ENCODE peak calls at places on chromosomes 5 and 9, in nine cellular contexts. K is K562, X is cardiac fibroblast, M is neural progenitor cell, B is AG09309, H is HL-60, U is stomach, R is body of pancreas, J is GM23338. Y is an unnamed sample.

GRCh38 chr5:58868931-58869330 is 286.1 kb downstream of the RAB3C start:
- DNase-seq in K (no peak), B (no peak), J (no peak), X (no peak), M (no peak), H (no peak), R (no peak), U (no peak), Y (no peak)

GRCh38 chr9:135267410-135267809 is 179.9 kb downstream of the OLFM1 start:
- DNase-seq in U (no peak), X (no peak), R (no peak), M (no peak), B (no peak), K (no peak), J (no peak), H (no peak), Y (no peak)

GRCh38 chr5:96843140-96843539 is 33.2 kb upstream of the ERAP2 start:
- DNase-seq in M (no peak), J (no peak), R (no peak), X (no peak), B (no peak), H (no peak), K (no peak), U (no peak), Y (no peak)

GRCh38 chr9:100170556-100170955 is 71.5 kb downstream of the INVS start:
- DNase-seq in J (no peak), B (no peak), M (no peak), K (no peak), R (no peak), X (peak; percentile 52), H (no peak), U (no peak), Y (no peak)

GRCh38 chr5:124755565-124755964 is 9.1 kb upstream of the ZNF608 start:
- DNase-seq in U (no peak), B (no peak), R (no peak), H (no peak), K (peak; percentile 24), M (no peak), X (peak; percentile 40), J (no peak), Y (no peak)

GRCh38 chr9:34701023-34701768 is 8.7 kb downstream of the CCL21 start:
- DNase-seq in X (peak; percentile 65), J (peak; percentile 88), M (peak; percentile 91), B (no peak), K (peak; percentile 66), U (peak; percentile 80), H (peak; percentile 29), R (peak; percentile 65), Y (peak; percentile 61)

GRCh38 chr5:40052812-40053211 is 626.9 kb upstream of the PTGER4 start:
- DNase-seq in M (no peak), U (no peak), H (no peak), R (no peak), B (no peak), J (no peak), X (no peak), K (peak; percentile 21), Y (no peak)

GRCh38 chr5:140432916-140433315 is 31.3 kb downstream of the ANKHD1 start:
- DNase-seq in H (no peak), B (no peak), R (no peak), M (no peak), U (no peak), X (no peak), K (peak; percentile 48), J (no peak), Y (no peak)

GRCh38 chr9:90069107-90069506 is 464.3 kb downstream of the GADD45G start:
- DNase-seq in J (no peak), H (no peak), X (no peak), K (no peak), R (no peak), B (no peak), M (no peak), U (no peak), Y (no peak)

GRCh38 chr9:95776131-95776530 is 99.4 kb upstream of the ERCC6L2 start:
- DNase-seq in U (no peak), H (no peak), R (no peak), M (no peak), J (no peak), B (no peak), K (no peak), X (no peak), Y (no peak)

GRCh38 chr5:155082401-155082800 is 68.8 kb downstream of the KIF4B start:
- DNase-seq in R (no peak), X (peak; percentile 70), K (no peak), M (no peak), B (peak; percentile 24), H (no peak), J (no peak), U (no peak), Y (no peak)

GRCh38 chr5:126369995-126370731 is 53.0 kb upstream of the GRAMD2B start:
- DNase-seq in R (peak; percentile 46), K (no peak), B (no peak), X (peak; percentile 49), M (no peak), J (peak; percentile 45), U (no peak), H (no peak), Y (no peak)

GRCh38 chr5:147558826-147559225 is 49.0 kb upstream of the DPYSL3 start:
- DNase-seq in X (peak; percentile 84), B (no peak), U (no peak), H (no peak), M (peak; percentile 80), K (peak; percentile 1), J (peak; percentile 84), R (peak; percentile 36), Y (no peak)

GRCh38 chr5:147558131-147558730 is 48.4 kb upstream of the DPYSL3 start:
- DNase-seq in J (no peak), B (no peak), R (no peak), M (no peak), K (no peak), U (no peak), X (no peak), H (no peak), Y (no peak)

GRCh38 chr5:147560982-147561381 is 51.1 kb upstream of the DPYSL3 start:
- DNase-seq in U (no peak), R (no peak), H (no peak), M (peak; percentile 77), B (no peak), K (no peak), X (no peak), J (peak; percentile 71), Y (no peak)

GRCh38 chr5:147561435-147561834 is 51.6 kb upstream of the DPYSL3 start:
- DNase-seq in M (peak; percentile 28), U (no peak), J (no peak), X (no peak), R (no peak), B (no peak), H (no peak), K (no peak), Y (no peak)

GRCh38 chr5:147559725-147560124 is 49.9 kb upstream of the DPYSL3 start:
- DNase-seq in U (no peak), X (no peak), H (no peak), K (no peak), J (peak; percentile 70), M (peak; percentile 50), B (no peak), R (no peak), Y (no peak)
- TF ChIP-seq CTCF in U (no peak), X (no peak), H (no peak), K (no peak), J (peak; percentile 35), M (peak; percentile 12), B (peak; percentile 20), R (no peak), Y (no peak)

GRCh38 chr9:82570226-82570625 is 492.7 kb downstream of the RASEF start:
- DNase-seq in U (no peak), K (no peak), J (no peak), M (no peak), X (no peak), H (no peak), R (no peak), B (no peak), Y (no peak)
- TF ChIP-seq CTCF in U (no peak), K (no peak), J (peak; percentile 16), M (no peak), X (no peak), H (no peak), R (no peak), B (peak; percentile 56), Y (no peak)

GRCh38 chr9:127161081-127161621 is 38.7 kb upstream of the ANGPTL2 start:
- DNase-seq in U (peak; percentile 17), M (no peak), X (no peak), J (no peak), R (no peak), B (no peak), H (no peak), K (no peak), Y (no peak)

GRCh38 chr9:127162046-127162445 is 39.6 kb upstream of the ANGPTL2 start:
- DNase-seq in B (peak; percentile 47), H (no peak), X (no peak), M (no peak), R (no peak), J (no peak), U (no peak), K (no peak), Y (no peak)

GRCh38 chr9:127162567-127163365 is 40.3 kb upstream of the ANGPTL2 start:
- DNase-seq in B (no peak), X (no peak), J (no peak), U (peak; percentile 11), R (no peak), M (no peak), K (no peak), H (no peak), Y (no peak)

GRCh38 chr9:127159949-127160610 is 37.6 kb upstream of the ANGPTL2 start:
- DNase-seq in H (no peak), B (no peak), M (no peak), U (peak; percentile 11), K (no peak), J (no peak), X (no peak), R (no peak), Y (no peak)

DNA sequence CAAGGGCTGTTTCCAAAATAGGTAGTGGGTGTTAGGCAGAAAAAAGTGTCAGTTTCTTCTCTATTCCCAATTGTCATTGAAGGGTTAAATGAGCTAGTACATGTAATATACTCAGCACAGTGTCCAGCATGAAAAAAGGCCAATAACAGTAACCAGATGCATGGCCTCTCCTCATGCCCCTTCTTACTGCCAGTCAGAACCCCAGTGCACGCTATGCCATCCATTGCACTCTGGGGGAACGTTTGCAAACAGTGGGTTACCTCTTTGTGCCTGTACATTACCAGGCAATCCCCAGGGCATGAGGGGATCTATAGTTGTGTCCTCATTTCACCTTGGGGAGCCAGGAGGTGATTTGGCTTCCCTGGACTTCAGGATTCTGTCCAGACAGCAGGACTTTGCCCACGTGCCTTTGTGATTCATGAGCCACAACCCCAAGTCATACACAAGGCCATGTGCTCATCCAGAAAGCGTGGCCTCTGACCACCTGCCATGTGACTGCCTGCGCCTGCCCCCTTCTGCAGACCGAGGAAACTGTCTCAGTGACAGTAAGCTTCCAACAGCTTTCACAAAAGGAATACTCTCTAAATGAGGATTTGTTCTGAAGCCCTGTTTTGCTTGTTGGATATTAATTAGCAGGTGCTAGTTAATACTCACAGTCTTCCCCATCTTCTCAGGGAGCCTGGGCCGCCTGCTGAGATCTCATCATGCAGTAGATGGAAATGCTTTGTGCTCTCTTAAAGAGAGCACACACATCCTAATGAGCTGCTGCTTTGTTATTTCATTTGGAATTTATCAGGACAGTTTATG is 36.8 kb upstream of the ANGPTL2 start:
- DNase-seq in X (peak; percentile 93), B (peak; percentile 82), J (peak; percentile 70), U (peak; percentile 26), R (peak; percentile 39), K (peak; percentile 37), H (no peak), M (peak; percentile 70), Y (no peak)
- TF ChIP-seq CTCF in X (peak; percentile 43), B (peak; percentile 49), J (no peak), U (no peak), R (no peak), K (peak; percentile 8), H (no peak), M (peak; percentile 51), Y (no peak)

GRCh38 chr5:77181596-77182304 is 28.7 kb upstream of the PDE8B start:
- DNase-seq in X (no peak), K (no peak), U (no peak), H (no peak), M (no peak), B (no peak), R (no peak), J (no peak), Y (no peak)
- TF ChIP-seq CTCF in X (no peak), K (no peak), U (no peak), H (no peak), M (no peak), B (no peak), R (no peak), J (no peak), Y (no peak)